ENCODE peak calls at places on chromosomes 11 and 22, in nine cellular contexts. One of them, this sample, is unnamed.

GRCh38 chr11:33227578-33228261 is 29.5 kb upstream of the HIPK3 start:
- DNase-seq in AG04449: no peak
- DNase-seq in RWPE1: no peak
- DNase-seq in HFFc6: no peak
- DNase-seq in AG04450: peak
- DNase-seq in bronchial epithelial cell: peak
- DNase-seq in fibroblast of lung: peak
- DNase-seq in Calu3: no peak
- DNase-seq in psoas muscle: no peak
- DNase-seq in this sample: no peak

GRCh38 chr11:93741882-93742226 is 382 bp downstream of the C11orf54 start:
- DNase-seq in AG04449: no peak
- DNase-seq in RWPE1: peak
- DNase-seq in HFFc6: peak
- DNase-seq in AG04450: no peak
- DNase-seq in bronchial epithelial cell: peak
- DNase-seq in fibroblast of lung: peak
- DNase-seq in Calu3: peak
- DNase-seq in psoas muscle: no peak
- DNase-seq in this sample: no peak

GRCh38 chr11:60790726-60791125 is 5.6 kb downstream of the MS4A10 start:
- DNase-seq in AG04449: no peak
- DNase-seq in RWPE1: no peak
- DNase-seq in HFFc6: no peak
- DNase-seq in AG04450: no peak
- DNase-seq in bronchial epithelial cell: no peak
- DNase-seq in fibroblast of lung: no peak
- DNase-seq in Calu3: no peak
- DNase-seq in psoas muscle: no peak
- DNase-seq in this sample: no peak

GRCh38 chr11:76805206-76805913 is 22.2 kb downstream of the TSKU start:
- DNase-seq in AG04449: no peak
- DNase-seq in RWPE1: no peak
- DNase-seq in HFFc6: no peak
- DNase-seq in AG04450: no peak
- DNase-seq in bronchial epithelial cell: peak
- DNase-seq in fibroblast of lung: peak
- DNase-seq in Calu3: no peak
- DNase-seq in psoas muscle: no peak
- DNase-seq in this sample: no peak

GRCh38 chr22:49934891-49935557 is 16.6 kb downstream of the CRELD2 start:
- DNase-seq in AG04449: no peak
- DNase-seq in RWPE1: peak
- DNase-seq in HFFc6: no peak
- DNase-seq in AG04450: no peak
- DNase-seq in bronchial epithelial cell: no peak
- DNase-seq in fibroblast of lung: peak
- DNase-seq in Calu3: peak
- DNase-seq in psoas muscle: peak
- DNase-seq in this sample: peak

GRCh38 chr22:29149841-29150555 is 55.7 kb upstream of the EMID1 start:
- DNase-seq in AG04449: no peak
- DNase-seq in RWPE1: no peak
- DNase-seq in HFFc6: no peak
- DNase-seq in AG04450: no peak
- DNase-seq in bronchial epithelial cell: no peak
- DNase-seq in fibroblast of lung: no peak
- DNase-seq in Calu3: no peak
- DNase-seq in psoas muscle: peak
- DNase-seq in this sample: no peak

GRCh38 chr11:116275634-116276033 is 497.2 kb downstream of the BUD13 start:
- DNase-seq in AG04449: no peak
- DNase-seq in RWPE1: no peak
- DNase-seq in HFFc6: no peak
- DNase-seq in AG04450: no peak
- DNase-seq in bronchial epithelial cell: peak
- DNase-seq in fibroblast of lung: peak
- DNase-seq in Calu3: no peak
- DNase-seq in psoas muscle: no peak
- DNase-seq in this sample: no peak

GRCh38 chr11:8225589-8226036 is 38.1 kb downstream of the LMO1 start:
- DNase-seq in AG04449: no peak
- DNase-seq in RWPE1: peak
- DNase-seq in HFFc6: peak
- DNase-seq in AG04450: peak
- DNase-seq in bronchial epithelial cell: peak
- DNase-seq in fibroblast of lung: peak
- DNase-seq in Calu3: peak
- DNase-seq in psoas muscle: peak
- DNase-seq in this sample: peak

GRCh38 chr11:45392621-45393183 is 106.6 kb upstream of the SYT13 start:
- DNase-seq in AG04449: no peak
- DNase-seq in RWPE1: no peak
- DNase-seq in HFFc6: no peak
- DNase-seq in AG04450: no peak
- DNase-seq in bronchial epithelial cell: no peak
- DNase-seq in fibroblast of lung: no peak
- DNase-seq in Calu3: no peak
- DNase-seq in psoas muscle: no peak
- DNase-seq in this sample: no peak

GRCh38 chr11:71433648-71434450 is 14.3 kb downstream of the DHCR7 start:
- DNase-seq in AG04449: no peak
- DNase-seq in RWPE1: no peak
- DNase-seq in HFFc6: no peak
- DNase-seq in AG04450: no peak
- DNase-seq in bronchial epithelial cell: no peak
- DNase-seq in fibroblast of lung: no peak
- DNase-seq in Calu3: no peak
- DNase-seq in psoas muscle: no peak
- DNase-seq in this sample: no peak

GRCh38 chr11:119571311-119571710 is 148.3 kb upstream of the THY1 start:
- DNase-seq in AG04449: no peak
- DNase-seq in RWPE1: no peak
- DNase-seq in HFFc6: no peak
- DNase-seq in AG04450: no peak
- DNase-seq in bronchial epithelial cell: no peak
- DNase-seq in fibroblast of lung: no peak
- DNase-seq in Calu3: no peak
- DNase-seq in psoas muscle: no peak
- DNase-seq in this sample: no peak

GRCh38 chr22:23070418-23071162 is at the start of gene GNAZ:
- DNase-seq in AG04449: no peak
- DNase-seq in RWPE1: no peak
- DNase-seq in HFFc6: no peak
- DNase-seq in AG04450: no peak
- DNase-seq in bronchial epithelial cell: no peak
- DNase-seq in fibroblast of lung: peak
- DNase-seq in Calu3: no peak
- DNase-seq in psoas muscle: peak
- DNase-seq in this sample: no peak

GRCh38 chr11:35586216-35586615 is 32.0 kb upstream of the FJX1 start:
- DNase-seq in AG04449: no peak
- DNase-seq in RWPE1: no peak
- DNase-seq in HFFc6: no peak
- DNase-seq in AG04450: no peak
- DNase-seq in bronchial epithelial cell: no peak
- DNase-seq in fibroblast of lung: no peak
- DNase-seq in Calu3: no peak
- DNase-seq in psoas muscle: no peak
- DNase-seq in this sample: no peak

GRCh38 chr22:28474248-28474647 is 205.4 kb downstream of the TTC28 start:
- DNase-seq in AG04449: no peak
- DNase-seq in RWPE1: no peak
- DNase-seq in HFFc6: no peak
- DNase-seq in AG04450: no peak
- DNase-seq in bronchial epithelial cell: no peak
- DNase-seq in fibroblast of lung: no peak
- DNase-seq in Calu3: no peak
- DNase-seq in psoas muscle: no peak
- DNase-seq in this sample: no peak

DNA sequence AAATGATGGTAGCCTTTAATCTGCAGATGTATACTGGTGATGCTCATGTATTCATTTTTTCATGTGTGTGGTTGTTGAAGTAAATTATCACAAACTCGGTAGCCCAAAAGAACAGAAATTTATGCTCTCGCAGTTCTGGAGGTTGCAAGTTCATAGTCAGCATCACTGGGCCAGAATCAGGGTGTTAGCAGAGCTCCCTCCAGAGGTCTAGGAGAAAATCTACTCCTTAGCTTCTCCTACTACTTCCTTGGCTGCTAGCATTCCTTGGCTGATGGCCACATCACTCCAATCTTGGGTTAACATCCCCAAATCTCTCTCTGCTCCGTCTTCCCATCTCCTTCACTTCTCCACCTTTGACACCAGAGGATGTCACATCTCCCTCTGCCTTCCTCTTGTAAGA is 45.3 kb upstream of the GALNT18 start:
- DNase-seq in AG04449: no peak
- DNase-seq in RWPE1: no peak
- DNase-seq in HFFc6: no peak
- DNase-seq in AG04450: no peak
- DNase-seq in bronchial epithelial cell: no peak
- DNase-seq in fibroblast of lung: no peak
- DNase-seq in Calu3: no peak
- DNase-seq in psoas muscle: no peak
- DNase-seq in this sample: no peak
- TF ChIP-seq CTCF in AG04449: no peak
- TF ChIP-seq CTCF in RWPE1: no peak
- TF ChIP-seq CTCF in HFFc6: peak
- TF ChIP-seq CTCF in AG04450: peak
- TF ChIP-seq CTCF in bronchial epithelial cell: no peak
- TF ChIP-seq CTCF in fibroblast of lung: peak
- TF ChIP-seq CTCF in Calu3: no peak
- TF ChIP-seq CTCF in psoas muscle: no peak
- TF ChIP-seq CTCF in this sample: no peak

GRCh38 chr11:114914231-114915005 is 236.1 kb downstream of the NXPE2 start:
- DNase-seq in AG04449: no peak
- DNase-seq in RWPE1: no peak
- DNase-seq in HFFc6: no peak
- DNase-seq in AG04450: no peak
- DNase-seq in bronchial epithelial cell: no peak
- DNase-seq in fibroblast of lung: no peak
- DNase-seq in Calu3: no peak
- DNase-seq in psoas muscle: no peak
- DNase-seq in this sample: no peak

GRCh38 chr11:114912826-114913225 is 234.5 kb downstream of the NXPE2 start:
- DNase-seq in AG04449: no peak
- DNase-seq in RWPE1: no peak
- DNase-seq in HFFc6: no peak
- DNase-seq in AG04450: no peak
- DNase-seq in bronchial epithelial cell: no peak
- DNase-seq in fibroblast of lung: no peak
- DNase-seq in Calu3: no peak
- DNase-seq in psoas muscle: no peak
- DNase-seq in this sample: no peak

DNA sequence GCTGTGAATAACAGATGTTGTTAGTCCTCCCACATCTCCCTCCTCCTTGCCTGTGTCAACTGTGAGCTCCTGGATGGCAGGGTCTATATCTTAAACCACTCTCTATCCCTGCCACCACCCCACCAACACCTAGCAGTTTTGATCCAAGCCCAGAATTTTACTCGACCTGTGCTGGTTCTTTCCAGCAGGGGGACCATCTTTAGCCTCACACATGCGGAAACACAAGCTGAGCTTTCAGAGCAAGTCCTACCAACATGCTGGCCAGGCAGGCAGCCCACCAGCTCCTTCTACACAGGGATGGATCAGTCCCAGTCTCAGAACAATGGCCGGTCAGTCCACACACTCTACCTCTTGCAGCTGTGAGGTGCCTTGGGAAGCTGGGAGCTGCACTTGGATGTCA is 231.5 kb downstream of the NXPE2 start:
- DNase-seq in AG04449: no peak
- DNase-seq in RWPE1: no peak
- DNase-seq in HFFc6: no peak
- DNase-seq in AG04450: no peak
- DNase-seq in bronchial epithelial cell: no peak
- DNase-seq in fibroblast of lung: no peak
- DNase-seq in Calu3: no peak
- DNase-seq in psoas muscle: no peak
- DNase-seq in this sample: no peak
- TF ChIP-seq CTCF in AG04449: no peak
- TF ChIP-seq CTCF in RWPE1: no peak
- TF ChIP-seq CTCF in HFFc6: no peak
- TF ChIP-seq CTCF in AG04450: no peak
- TF ChIP-seq CTCF in bronchial epithelial cell: no peak
- TF ChIP-seq CTCF in fibroblast of lung: no peak
- TF ChIP-seq CTCF in Calu3: no peak
- TF ChIP-seq CTCF in psoas muscle: no peak
- TF ChIP-seq CTCF in this sample: no peak

GRCh38 chr11:87926250-87926970 is 248.8 kb downstream of the RAB38 start:
- DNase-seq in AG04449: no peak
- DNase-seq in RWPE1: peak
- DNase-seq in HFFc6: peak
- DNase-seq in AG04450: no peak
- DNase-seq in bronchial epithelial cell: peak
- DNase-seq in fibroblast of lung: peak
- DNase-seq in Calu3: no peak
- DNase-seq in psoas muscle: no peak
- DNase-seq in this sample: no peak

GRCh38 chr11:87924125-87924524 is 251.1 kb downstream of the RAB38 start:
- DNase-seq in AG04449: no peak
- DNase-seq in RWPE1: no peak
- DNase-seq in HFFc6: no peak
- DNase-seq in AG04450: no peak
- DNase-seq in bronchial epithelial cell: no peak
- DNase-seq in fibroblast of lung: no peak
- DNase-seq in Calu3: no peak
- DNase-seq in psoas muscle: no peak
- DNase-seq in this sample: no peak
- TF ChIP-seq CTCF in AG04449: no peak
- TF ChIP-seq CTCF in RWPE1: no peak
- TF ChIP-seq CTCF in HFFc6: no peak
- TF ChIP-seq CTCF in AG04450: no peak
- TF ChIP-seq CTCF in bronchial epithelial cell: no peak
- TF ChIP-seq CTCF in fibroblast of lung: no peak
- TF ChIP-seq CTCF in Calu3: no peak
- TF ChIP-seq CTCF in psoas muscle: no peak
- TF ChIP-seq CTCF in this sample: no peak

GRCh38 chr22:46058591-46059519 is 81.9 kb upstream of the WNT7B start:
- DNase-seq in AG04449: no peak
- DNase-seq in RWPE1: no peak
- DNase-seq in HFFc6: no peak
- DNase-seq in AG04450: no peak
- DNase-seq in bronchial epithelial cell: no peak
- DNase-seq in fibroblast of lung: peak
- DNase-seq in Calu3: no peak
- DNase-seq in psoas muscle: peak
- DNase-seq in this sample: peak
- TF ChIP-seq CTCF in AG04449: no peak
- TF ChIP-seq CTCF in RWPE1: no peak
- TF ChIP-seq CTCF in HFFc6: no peak
- TF ChIP-seq CTCF in AG04450: no peak
- TF ChIP-seq CTCF in bronchial epithelial cell: no peak
- TF ChIP-seq CTCF in fibroblast of lung: no peak
- TF ChIP-seq CTCF in Calu3: no peak
- TF ChIP-seq CTCF in psoas muscle: no peak
- TF ChIP-seq CTCF in this sample: no peak